ENCODE peak calls at places on chromosome 9, in six cellular contexts. C is endothelial cell, V is transverse colon, F is GM23338, A is fibroblast of villous mesenchyme, D is gastrocnemius medialis. L is an unnamed sample.
A peak's percentile ranks its signal among the peaks of the same experiment; 100 is the strongest.

GRCh38 chr9:98484218-98484617 is 224.5 kb downstream of the GABBR2 start:
- DNase-seq in C (no peak), V (no peak), F (peak; percentile 23), A (no peak), D (no peak), L (no peak)

GRCh38 chr9:114084282-114085073 is 6.4 kb upstream of the AMBP start:
- DNase-seq in C (no peak), V (no peak), F (no peak), A (no peak), D (no peak), L (no peak)

GRCh38 chr9:78011037-78011436 is 20.6 kb downstream of the GNAQ start:
- DNase-seq in C (no peak), V (no peak), F (no peak), A (no peak), D (no peak), L (no peak)

GRCh38 chr9:96087669-96088299 is 212.3 kb downstream of the ERCC6L2 start:
- DNase-seq in C (no peak), V (no peak), F (peak; percentile 67), A (no peak), D (no peak), L (no peak)

GRCh38 chr9:70491798-70492736 is 77.6 kb upstream of the KLF9 start:
- DNase-seq in C (no peak), V (no peak), F (no peak), A (no peak), D (no peak), L (no peak)

GRCh38 chr9:133144887-133145466 is 18.7 kb downstream of the GBGT1 start:
- DNase-seq in C (no peak), V (peak; percentile 20), F (no peak), A (no peak), D (no peak), L (no peak)

GRCh38 chr9:109812818-109813281 is 32.9 kb downstream of the PALM2AKAP2 start:
- DNase-seq in C (no peak), V (no peak), F (no peak), A (peak; percentile 43), D (no peak), L (no peak)

GRCh38 chr9:137109250-137110146 is 5.0 kb downstream of the DPP7 start:
- DNase-seq in C (no peak), V (no peak), F (no peak), A (no peak), D (no peak), L (no peak)

GRCh38 chr9:85599540-85600140 is 142.1 kb downstream of the AGTPBP1 start:
- DNase-seq in C (no peak), V (no peak), F (no peak), A (no peak), D (no peak), L (no peak)

GRCh38 chr9:77417570-77417969 is 230.6 kb downstream of the GNA14 start:
- DNase-seq in C (no peak), V (no peak), F (no peak), A (peak; percentile 93), D (no peak), L (no peak)

GRCh38 chr9:34375901-34376595 is 650 bp downstream of the MYORG start:
- DNase-seq in C (peak; percentile 54), V (peak; percentile 77), F (peak; percentile 76), A (no peak), D (peak; percentile 65), L (peak; percentile 43)

DNA sequence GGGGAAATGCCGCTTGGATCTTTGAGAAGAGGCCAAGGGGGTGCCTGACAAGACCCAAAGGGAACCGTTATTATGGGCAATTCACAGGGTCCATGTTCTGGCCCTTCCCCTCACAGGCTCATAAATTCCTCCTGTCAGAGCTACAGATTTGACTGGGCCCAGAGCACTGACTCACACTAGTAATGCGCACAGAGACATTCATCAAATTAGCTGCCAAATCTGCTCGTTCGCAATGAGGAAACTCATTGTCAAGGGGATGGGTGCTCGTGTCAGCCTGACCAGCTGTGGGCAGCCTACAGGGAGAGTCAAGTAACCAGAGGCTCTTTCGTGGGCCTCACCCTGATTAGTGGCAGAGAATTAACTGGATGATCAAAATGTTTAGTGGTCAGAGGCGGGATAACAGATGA is 377.4 kb downstream of the ACTL7B start:
- DNase-seq in C (no peak), V (peak; percentile 39), F (no peak), A (peak; percentile 96), D (peak; percentile 60), L (no peak)
- TF ChIP-seq CTCF in C (no peak), V (no peak), F (no peak), A (peak; percentile 25), D (no peak), L (no peak)

DNA sequence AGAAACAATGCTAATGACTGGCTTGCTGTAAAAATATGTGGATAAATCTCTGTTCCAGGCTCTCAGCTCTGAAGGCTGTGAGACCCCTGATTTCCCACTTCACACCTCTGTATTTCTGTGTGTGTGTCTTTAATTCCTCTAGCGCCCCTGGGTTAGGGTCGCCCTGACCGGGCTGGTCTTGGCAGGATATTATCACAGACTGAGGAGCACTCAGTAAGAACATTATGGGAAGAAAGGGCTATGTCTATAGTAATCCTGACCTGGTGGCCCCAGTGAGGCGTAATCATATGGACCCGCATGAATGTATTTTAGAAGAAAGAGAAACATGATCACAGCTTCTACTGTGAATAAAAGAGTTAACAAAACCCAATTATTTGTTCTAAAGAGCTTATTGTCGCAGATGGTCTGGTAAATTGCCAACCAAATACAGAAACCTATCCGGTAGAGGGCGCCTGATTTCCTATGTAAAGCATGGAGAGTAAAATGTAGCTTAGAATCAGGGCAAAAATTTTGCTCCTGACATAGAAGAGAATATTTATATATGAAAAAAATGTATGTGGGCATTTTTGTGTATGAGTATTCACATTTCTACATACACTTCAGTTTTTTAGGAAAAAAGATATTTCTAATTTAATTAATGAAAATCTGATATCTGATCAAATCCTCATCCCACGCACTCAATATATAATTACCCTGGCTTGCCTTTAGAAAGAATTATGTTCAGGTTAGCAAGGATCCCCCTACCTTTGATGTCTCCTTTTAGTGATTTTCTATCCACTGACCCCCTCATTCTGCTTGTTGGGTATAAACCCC is 5.8 kb upstream of the IFNA1 start:
- DNase-seq in C (peak; percentile 27), V (peak; percentile 28), F (peak; percentile 92), A (peak; percentile 78), D (no peak), L (peak; percentile 27)
- TF ChIP-seq CTCF in C (peak; percentile 46), V (peak; percentile 43), F (peak; percentile 75), A (peak; percentile 57), D (no peak), L (peak; percentile 76)

GRCh38 chr9:11319477-11320060 is 706.8 kb upstream of the PTPRD start:
- DNase-seq in C (peak; percentile 25), V (no peak), F (peak; percentile 70), A (no peak), D (no peak), L (no peak)
- TF ChIP-seq CTCF in C (peak; percentile 60), V (no peak), F (peak; percentile 74), A (no peak), D (no peak), L (no peak)

GRCh38 chr9:127805620-127806019 is 2.9 kb downstream of the FPGS start:
- DNase-seq in C (peak; percentile 83), V (peak; percentile 54), F (peak; percentile 92), A (peak; percentile 36), D (no peak), L (no peak)
- TF ChIP-seq CTCF in C (peak; percentile 51), V (peak; percentile 29), F (peak; percentile 65), A (peak; percentile 46), D (no peak), L (no peak)

GRCh38 chr9:82606761-82607382 is 456.1 kb downstream of the RASEF start:
- DNase-seq in C (peak; percentile 62), V (peak; percentile 47), F (peak; percentile 88), A (peak; percentile 61), D (no peak), L (no peak)
- TF ChIP-seq CTCF in C (peak; percentile 45), V (peak; percentile 61), F (peak; percentile 82), A (peak; percentile 54), D (peak; percentile 48), L (no peak)

GRCh38 chr9:4603830-4604229 is 58.3 kb upstream of the PLPP6 start:
- DNase-seq in C (no peak), V (no peak), F (no peak), A (peak; percentile 16), D (no peak), L (no peak)

GRCh38 chr9:4600363-4600762 is 61.7 kb upstream of the PLPP6 start:
- DNase-seq in C (no peak), V (no peak), F (no peak), A (no peak), D (no peak), L (no peak)

GRCh38 chr9:4604678-4605095 is 57.4 kb upstream of the PLPP6 start:
- DNase-seq in C (peak; percentile 70), V (peak; percentile 73), F (peak; percentile 95), A (peak; percentile 67), D (peak; percentile 17), L (peak; percentile 20)
- TF ChIP-seq CTCF in C (peak; percentile 93), V (peak; percentile 82), F (peak; percentile 88), A (peak; percentile 58), D (no peak), L (peak; percentile 77)

DNA sequence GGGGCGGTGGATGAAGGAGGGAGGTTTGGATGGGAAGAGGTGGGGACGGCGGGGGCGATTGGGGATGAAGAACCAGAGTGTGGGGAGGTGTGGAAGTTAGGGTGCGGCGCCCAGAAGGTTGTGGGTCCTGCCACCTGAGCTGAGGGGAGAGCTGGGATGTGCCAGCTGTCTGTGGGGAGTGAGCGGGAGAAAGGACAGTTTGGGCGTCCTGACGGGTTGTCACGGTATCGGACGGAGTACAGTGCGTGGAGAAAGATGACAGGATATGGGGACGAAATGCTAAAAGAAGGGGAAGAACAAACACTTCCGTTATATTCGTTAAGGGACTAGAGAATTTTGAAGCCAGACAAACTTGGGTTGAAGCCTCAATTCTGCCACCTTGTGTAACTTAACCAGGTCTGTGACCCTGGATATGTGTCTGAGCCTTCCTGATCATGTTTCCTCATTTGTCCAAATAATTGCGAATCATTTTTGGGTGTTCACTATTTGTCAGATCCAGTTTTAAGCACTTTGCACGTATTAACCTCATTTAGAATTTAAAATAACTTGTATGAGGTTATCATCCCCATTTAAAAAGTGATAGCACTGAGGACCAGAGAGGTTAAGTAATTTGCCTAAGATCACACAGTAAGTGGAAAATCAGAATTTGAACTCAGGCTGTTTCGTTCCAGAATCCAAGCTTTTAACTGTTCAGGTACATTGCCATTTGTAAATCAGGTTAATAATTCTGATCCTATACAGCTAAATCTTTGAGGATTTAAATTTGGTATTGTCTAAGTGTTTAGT is 689 bp downstream of the CNTRL start:
- DNase-seq in C (no peak), V (no peak), F (peak; percentile 27), A (no peak), D (no peak), L (peak; percentile 12)
- TF ChIP-seq CTCF in C (no peak), V (no peak), F (no peak), A (no peak), D (no peak), L (peak; percentile 31)

L was measured in CD4-positive, alpha-beta T cell.